ENCODE peak calls at places on chromosomes 11 and 22, in eight cellular contexts. Q is OCI-LY7; M is fibroblast of lung; X is H1; S is ovary; E is CD8-positive, alpha-beta memory T cell; C is GM23338; I is mucosa of descending colon. R is an unnamed sample.
A peak's percentile ranks its signal among the peaks of the same experiment; 100 is the strongest.

GRCh38 chr11:107953506-107953905 is 25.3 kb downstream of the RAB39A start:
- DNase-seq in M (no peak), C (no peak), Q (no peak), S (no peak), E (no peak), X (no peak), I (no peak), R (no peak)

GRCh38 chr11:102733232-102733875 is 8.6 kb upstream of the MMP8 start:
- DNase-seq in M (peak; percentile 47), Q (peak; percentile 56), I (peak; percentile 80), X (peak; percentile 88), C (peak; percentile 85), E (no peak), S (no peak), R (no peak)

GRCh38 chr22:40679964-40680818 is 907 bp downstream of the MCHR1 start:
- DNase-seq in C (peak; percentile 31), E (no peak), X (no peak), M (no peak), S (no peak), Q (no peak), I (no peak), R (no peak)

GRCh38 chr11:9626778-9627394 is 37.0 kb upstream of the SWAP70 start:
- DNase-seq in X (peak; percentile 61), M (no peak), S (no peak), Q (no peak), C (peak; percentile 82), E (no peak), I (no peak), R (no peak)

GRCh38 chr11:95849087-95849825 is 59.0 kb downstream of the CEP57 start:
- DNase-seq in E (no peak), M (peak; percentile 85), C (peak; percentile 59), Q (peak; percentile 24), X (peak; percentile 48), S (peak; percentile 36), I (peak; percentile 70), R (peak; percentile 64)

GRCh38 chr22:25223269-25223850 is 3.9 kb downstream of the CRYBB2 start:
- DNase-seq in M (no peak), C (no peak), E (no peak), I (no peak), X (no peak), Q (no peak), S (no peak), R (no peak)

GRCh38 chr11:22690891-22691290 is 24.5 kb downstream of the GAS2 start:
- DNase-seq in X (no peak), I (no peak), S (no peak), C (no peak), Q (no peak), E (no peak), M (no peak), R (no peak)

GRCh38 chr11:18567081-18567480 is 21.5 kb downstream of the UEVLD start:
- DNase-seq in C (no peak), X (no peak), I (no peak), Q (no peak), M (peak; percentile 10), S (no peak), E (no peak), R (no peak)

GRCh38 chr11:119571311-119571710 is 148.3 kb upstream of the THY1 start:
- DNase-seq in Q (no peak), C (no peak), S (no peak), X (no peak), M (no peak), I (no peak), E (no peak), R (no peak)

GRCh38 chr11:15361316-15361715 is 246.6 kb downstream of the INSC start:
- DNase-seq in I (no peak), S (no peak), Q (no peak), E (no peak), C (no peak), X (no peak), M (no peak), R (no peak)

GRCh38 chr22:45197606-45198462 is 34.1 kb downstream of the NUP50 start:
- DNase-seq in X (peak; percentile 41), Q (no peak), C (no peak), S (no peak), I (no peak), E (no peak), M (no peak), R (no peak)

GRCh38 chr22:41833369-41834004 is 582 bp downstream of the SREBF2 start:
- DNase-seq in E (peak; percentile 29), M (peak; percentile 20), X (peak; percentile 63), C (peak; percentile 60), S (peak; percentile 55), I (peak; percentile 57), Q (peak; percentile 55), R (peak; percentile 57)

GRCh38 chr11:58606930-58607714 is 15.3 kb upstream of the CNTF start:
- DNase-seq in I (no peak), X (no peak), S (no peak), E (no peak), Q (no peak), C (no peak), M (no peak), R (no peak)

GRCh38 chr11:42093541-42093940 is 634.1 kb upstream of the LRRC4C start:
- DNase-seq in X (no peak), I (no peak), Q (no peak), E (no peak), M (no peak), C (no peak), S (no peak), R (no peak)

GRCh38 chr11:35144103-35144741 is 5.3 kb downstream of the CD44 start:
- DNase-seq in I (no peak), M (peak; percentile 73), X (no peak), Q (peak; percentile 81), S (no peak), C (no peak), E (peak; percentile 37), R (no peak)

GRCh38 chr11:61022311-61023085 is 51.0 kb downstream of the CD6 start:
- DNase-seq in C (no peak), Q (no peak), S (no peak), X (no peak), E (no peak), M (no peak), I (no peak), R (peak; percentile 53)

GRCh38 chr11:91796999-91797398 is 427.6 kb upstream of the FAT3 start:
- DNase-seq in Q (no peak), M (peak; percentile 11), I (no peak), S (no peak), X (no peak), E (no peak), C (no peak), R (no peak)

GRCh38 chr11:114180301-114181055 is 115.7 kb upstream of the NNMT start:
- DNase-seq in C (peak; percentile 74), S (peak; percentile 68), I (peak; percentile 87), Q (peak; percentile 74), X (no peak), E (no peak), M (peak; percentile 53), R (peak; percentile 82)

DNA sequence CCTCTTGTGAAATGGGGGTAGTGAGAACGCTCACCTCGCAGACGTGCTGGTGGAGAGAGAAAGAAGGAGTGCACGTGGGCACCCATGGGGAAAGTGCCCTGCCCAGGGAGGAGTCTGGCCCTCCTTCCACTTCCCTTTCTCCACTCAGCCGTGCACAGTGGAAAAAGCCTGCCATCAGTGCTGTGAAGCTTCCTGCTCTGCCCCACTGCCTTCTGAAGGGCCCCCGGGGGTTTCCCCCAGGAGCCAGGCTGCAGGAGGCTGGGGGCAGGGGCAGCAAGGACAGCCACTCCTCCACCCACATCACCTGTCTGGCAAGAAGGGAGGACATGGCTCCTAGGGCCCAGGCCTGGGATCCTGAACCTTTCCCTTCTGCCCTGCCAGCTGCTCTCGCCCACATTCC is 7.6 kb downstream of the TP53I11 start:
- DNase-seq in M (no peak), C (no peak), S (no peak), Q (peak; percentile 83), I (no peak), X (no peak), E (no peak), R (peak; percentile 98)
- H3K4me1 ChIP-seq in M (peaks cover 12% of the 10 kb centered on the region), C (peaks cover 38% of the 10 kb centered on the region), S (no peaks in the 10 kb centered on the region), Q (peaks cover 27% of the 10 kb centered on the region), I (peaks cover 17% of the 10 kb centered on the region), X (peaks cover 7% of the 10 kb centered on the region), E (peaks cover 9% of the 10 kb centered on the region), R (peaks cover 29% of the 10 kb centered on the region)

DNA sequence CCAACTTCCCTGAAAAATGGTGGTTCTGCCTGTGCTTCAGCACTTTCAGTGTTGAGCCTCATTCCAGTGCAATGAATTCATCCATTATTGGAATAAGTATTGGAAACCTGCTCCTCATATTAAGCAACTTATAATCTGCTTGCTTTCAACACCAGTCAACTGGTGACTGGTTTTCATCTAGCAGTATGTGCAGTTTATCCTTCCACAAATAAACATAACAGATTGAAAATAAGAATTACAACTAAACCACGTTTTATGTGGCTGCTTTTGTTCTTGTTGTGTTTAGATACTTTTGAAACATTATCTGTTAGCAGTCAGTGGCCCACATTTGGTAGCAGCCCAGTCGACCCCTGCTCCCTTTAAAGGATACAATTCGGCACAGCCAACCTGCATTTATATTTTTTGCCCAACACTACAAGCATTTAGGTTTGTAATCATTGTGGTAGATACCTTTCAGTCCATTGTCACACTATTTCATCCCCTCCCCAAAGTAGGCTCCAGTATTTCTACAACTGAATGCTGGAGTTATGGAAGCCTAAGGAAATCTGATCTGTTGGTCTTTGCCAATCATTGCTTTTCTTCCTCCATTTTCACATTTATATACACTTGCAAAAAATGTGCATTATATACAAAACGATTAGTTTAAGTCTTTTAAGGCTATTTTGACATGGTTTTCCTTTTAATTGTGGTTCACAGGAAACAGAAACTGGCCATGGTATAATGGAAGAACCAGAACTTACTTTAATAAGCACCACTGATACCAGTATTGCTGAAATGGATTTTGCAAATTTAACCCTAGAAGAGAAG is 13.1 kb downstream of the TAF1D start:
- DNase-seq in Q (peak; percentile 11), I (no peak), E (no peak), S (no peak), M (peak; percentile 45), X (no peak), C (no peak), R (no peak)
- H3K36me3 ChIP-seq in Q (peaks cover 99% of the 10 kb centered on the region), I (peaks cover 12% of the 10 kb centered on the region), E (peaks cover 33% of the 10 kb centered on the region), S (no peaks in the 10 kb centered on the region), M (peaks cover 6% of the 10 kb centered on the region), X (peaks cover 56% of the 10 kb centered on the region), C (peaks cover 49% of the 10 kb centered on the region), R (peaks cover 73% of the 10 kb centered on the region)

GRCh38 chr22:37631448-37632173 is 7.9 kb upstream of the SH3BP1 start:
- DNase-seq in C (no peak), I (no peak), S (peak; percentile 51), Q (no peak), M (no peak), X (no peak), E (peak; percentile 30), R (no peak)
- H3K4me1 ChIP-seq in C (peaks cover 22% of the 10 kb centered on the region), I (peaks cover 52% of the 10 kb centered on the region), S (peaks cover 16% of the 10 kb centered on the region), Q (peaks cover 44% of the 10 kb centered on the region), M (peaks cover 25% of the 10 kb centered on the region), X (peaks cover 5% of the 10 kb centered on the region), E (peaks cover 77% of the 10 kb centered on the region), R (peaks cover 32% of the 10 kb centered on the region)

DNA sequence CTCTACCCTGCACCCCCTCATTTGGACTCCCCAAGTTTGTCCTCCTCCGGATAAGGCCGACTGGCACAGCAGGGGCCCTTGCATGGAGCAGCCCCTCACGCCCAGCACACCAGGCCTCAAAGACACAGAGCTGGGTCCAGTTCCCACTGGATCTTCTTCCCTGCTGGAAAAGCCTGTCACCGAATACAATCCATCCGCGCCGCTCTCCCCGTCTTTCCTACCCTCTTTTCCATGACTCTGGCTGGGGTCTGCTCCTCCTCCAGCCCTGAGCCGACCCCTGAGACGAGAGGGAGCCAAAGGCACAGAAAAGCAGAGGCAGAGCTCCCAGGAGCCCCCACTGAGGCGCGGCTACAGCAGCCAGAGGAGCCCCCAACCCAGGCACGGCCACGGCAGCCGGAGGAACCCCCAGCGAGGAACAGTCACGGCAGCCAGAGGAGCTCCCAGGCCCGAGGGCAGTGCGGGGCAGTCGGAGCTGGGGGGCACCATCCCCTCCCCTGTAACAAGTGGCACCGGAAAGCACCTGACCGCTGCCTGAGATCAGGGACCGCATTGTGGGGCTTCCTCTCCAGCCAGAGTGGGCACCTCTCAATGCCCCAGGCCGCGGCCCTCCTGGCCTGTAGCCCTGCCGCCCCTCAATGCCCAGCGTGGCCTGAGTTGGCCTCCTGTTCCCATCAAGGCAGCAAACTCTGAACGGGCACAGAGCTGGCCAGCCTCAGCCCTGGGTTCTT is 12.0 kb downstream of the ALG12 start:
- DNase-seq in Q (no peak), C (no peak), E (no peak), M (no peak), S (no peak), X (no peak), I (no peak), R (no peak)
- H3K36me3 ChIP-seq in Q (peaks cover 38% of the 10 kb centered on the region), C (no peaks in the 10 kb centered on the region), E (peaks cover 30% of the 10 kb centered on the region), M (peaks cover 19% of the 10 kb centered on the region), S (peaks cover 2% of the 10 kb centered on the region), X (peaks cover 33% of the 10 kb centered on the region), I (peaks cover 7% of the 10 kb centered on the region), R (peaks cover 30% of the 10 kb centered on the region)